ENCODE peak calls at places on chromosomes 2 and 18, in eight cellular contexts. One of them, this sample, is unnamed.

GRCh38 chr2:237704476-237705224 is 77.3 kb downstream of the LRRFIP1 start:
- DNase-seq in cardiac fibroblast: peak; percentile 64
- DNase-seq in HFFc6: peak; percentile 38
- DNase-seq in GM12864: no peak
- DNase-seq in foreskin keratinocyte: peak; percentile 57
- DNase-seq in BJ: no peak
- DNase-seq in Calu3: no peak
- DNase-seq in mucosa of descending colon: no peak
- DNase-seq in this sample: no peak

GRCh38 chr2:129623783-129624182 is 355.7 kb upstream of the RAB6C start:
- DNase-seq in HFFc6: no peak
- DNase-seq in BJ: no peak
- DNase-seq in cardiac fibroblast: no peak
- DNase-seq in GM12864: no peak
- DNase-seq in Calu3: no peak
- DNase-seq in mucosa of descending colon: no peak
- DNase-seq in foreskin keratinocyte: no peak
- DNase-seq in this sample: no peak

GRCh38 chr2:190270298-190270697 is 49.3 kb downstream of the HIBCH start:
- DNase-seq in foreskin keratinocyte: no peak
- DNase-seq in HFFc6: peak; percentile 19
- DNase-seq in Calu3: no peak
- DNase-seq in cardiac fibroblast: no peak
- DNase-seq in mucosa of descending colon: no peak
- DNase-seq in BJ: no peak
- DNase-seq in GM12864: no peak
- DNase-seq in this sample: no peak

GRCh38 chr18:34787931-34788532 is 77.9 kb downstream of the DTNA start:
- DNase-seq in foreskin keratinocyte: peak; percentile 36
- DNase-seq in Calu3: peak; percentile 32
- DNase-seq in mucosa of descending colon: no peak
- DNase-seq in GM12864: peak; percentile 45
- DNase-seq in HFFc6: peak; percentile 42
- DNase-seq in BJ: no peak
- DNase-seq in cardiac fibroblast: peak; percentile 75
- DNase-seq in this sample: peak; percentile 40

GRCh38 chr2:101474752-101475384 is at the start of gene RFX8:
- DNase-seq in Calu3: no peak
- DNase-seq in cardiac fibroblast: peak; percentile 87
- DNase-seq in GM12864: no peak
- DNase-seq in foreskin keratinocyte: no peak
- DNase-seq in BJ: peak; percentile 88
- DNase-seq in mucosa of descending colon: no peak
- DNase-seq in HFFc6: peak; percentile 94
- DNase-seq in this sample: no peak

GRCh38 chr18:48334845-48335244 is 74.3 kb downstream of the ZBTB7C start:
- DNase-seq in cardiac fibroblast: no peak
- DNase-seq in mucosa of descending colon: no peak
- DNase-seq in Calu3: no peak
- DNase-seq in HFFc6: no peak
- DNase-seq in foreskin keratinocyte: no peak
- DNase-seq in GM12864: no peak
- DNase-seq in BJ: no peak
- DNase-seq in this sample: no peak

GRCh38 chr2:182854405-182855105 is 11.9 kb downstream of the FRZB start:
- DNase-seq in Calu3: no peak
- DNase-seq in cardiac fibroblast: peak; percentile 10
- DNase-seq in HFFc6: no peak
- DNase-seq in BJ: no peak
- DNase-seq in GM12864: no peak
- DNase-seq in mucosa of descending colon: no peak
- DNase-seq in foreskin keratinocyte: no peak
- DNase-seq in this sample: no peak

GRCh38 chr18:76448262-76449109 is 46.6 kb downstream of the ZNF516 start:
- DNase-seq in HFFc6: no peak
- DNase-seq in cardiac fibroblast: no peak
- DNase-seq in foreskin keratinocyte: no peak
- DNase-seq in GM12864: no peak
- DNase-seq in Calu3: no peak
- DNase-seq in BJ: no peak
- DNase-seq in mucosa of descending colon: no peak
- DNase-seq in this sample: peak; percentile 21

GRCh38 chr2:111116843-111117665 is 3.7 kb upstream of the BCL2L11 start:
- DNase-seq in BJ: no peak
- DNase-seq in mucosa of descending colon: peak; percentile 88
- DNase-seq in HFFc6: peak; percentile 43
- DNase-seq in foreskin keratinocyte: peak; percentile 66
- DNase-seq in cardiac fibroblast: peak; percentile 82
- DNase-seq in GM12864: no peak
- DNase-seq in Calu3: peak; percentile 83
- DNase-seq in this sample: peak; percentile 42

GRCh38 chr2:239291505-239292350 is 109.1 kb downstream of the HDAC4 start:
- DNase-seq in cardiac fibroblast: no peak
- DNase-seq in BJ: no peak
- DNase-seq in Calu3: no peak
- DNase-seq in foreskin keratinocyte: no peak
- DNase-seq in HFFc6: no peak
- DNase-seq in GM12864: no peak
- DNase-seq in mucosa of descending colon: no peak
- DNase-seq in this sample: no peak

GRCh38 chr18:47986724-47987455 is 56.4 kb upstream of the SMAD2 start:
- DNase-seq in BJ: no peak
- DNase-seq in cardiac fibroblast: no peak
- DNase-seq in Calu3: no peak
- DNase-seq in GM12864: no peak
- DNase-seq in foreskin keratinocyte: peak; percentile 13
- DNase-seq in HFFc6: no peak
- DNase-seq in mucosa of descending colon: no peak
- DNase-seq in this sample: no peak

GRCh38 chr2:203625712-203626111 is 80.7 kb upstream of the CD28 start:
- DNase-seq in foreskin keratinocyte: no peak
- DNase-seq in mucosa of descending colon: no peak
- DNase-seq in BJ: no peak
- DNase-seq in Calu3: no peak
- DNase-seq in GM12864: no peak
- DNase-seq in HFFc6: no peak
- DNase-seq in cardiac fibroblast: no peak
- DNase-seq in this sample: no peak

GRCh38 chr2:233831011-233831721 is 23.2 kb downstream of the HJURP start:
- DNase-seq in cardiac fibroblast: no peak
- DNase-seq in GM12864: no peak
- DNase-seq in foreskin keratinocyte: no peak
- DNase-seq in BJ: no peak
- DNase-seq in Calu3: no peak
- DNase-seq in HFFc6: no peak
- DNase-seq in mucosa of descending colon: no peak
- DNase-seq in this sample: no peak

GRCh38 chr2:31081497-31081896 is 56.7 kb downstream of the GALNT14 start:
- DNase-seq in BJ: no peak
- DNase-seq in Calu3: no peak
- DNase-seq in GM12864: no peak
- DNase-seq in cardiac fibroblast: no peak
- DNase-seq in mucosa of descending colon: no peak
- DNase-seq in foreskin keratinocyte: no peak
- DNase-seq in HFFc6: no peak
- DNase-seq in this sample: no peak

GRCh38 chr2:31082002-31082401 is 56.2 kb downstream of the GALNT14 start:
- DNase-seq in BJ: no peak
- DNase-seq in GM12864: no peak
- DNase-seq in Calu3: no peak
- DNase-seq in cardiac fibroblast: no peak
- DNase-seq in mucosa of descending colon: no peak
- DNase-seq in HFFc6: no peak
- DNase-seq in foreskin keratinocyte: no peak
- DNase-seq in this sample: no peak

GRCh38 chr2:31078579-31079105 is 59.6 kb downstream of the GALNT14 start:
- DNase-seq in GM12864: no peak
- DNase-seq in HFFc6: no peak
- DNase-seq in cardiac fibroblast: no peak
- DNase-seq in Calu3: no peak
- DNase-seq in mucosa of descending colon: no peak
- DNase-seq in BJ: no peak
- DNase-seq in foreskin keratinocyte: no peak
- DNase-seq in this sample: no peak

GRCh38 chr2:31080361-31080760 is 57.9 kb downstream of the GALNT14 start:
- DNase-seq in cardiac fibroblast: no peak
- DNase-seq in GM12864: no peak
- DNase-seq in HFFc6: no peak
- DNase-seq in mucosa of descending colon: no peak
- DNase-seq in foreskin keratinocyte: no peak
- DNase-seq in Calu3: no peak
- DNase-seq in BJ: no peak
- DNase-seq in this sample: no peak

GRCh38 chr2:31079665-31080064 is 58.6 kb downstream of the GALNT14 start:
- DNase-seq in foreskin keratinocyte: no peak
- DNase-seq in Calu3: no peak
- DNase-seq in cardiac fibroblast: no peak
- DNase-seq in BJ: no peak
- DNase-seq in HFFc6: no peak
- DNase-seq in mucosa of descending colon: no peak
- DNase-seq in GM12864: no peak
- DNase-seq in this sample: no peak
- TF ChIP-seq CTCF in foreskin keratinocyte: no peak
- TF ChIP-seq CTCF in Calu3: no peak
- TF ChIP-seq CTCF in cardiac fibroblast: no peak
- TF ChIP-seq CTCF in BJ: no peak
- TF ChIP-seq CTCF in HFFc6: peak; percentile 23
- TF ChIP-seq CTCF in mucosa of descending colon: no peak
- TF ChIP-seq CTCF in GM12864: no peak
- TF ChIP-seq CTCF in this sample: no peak

DNA sequence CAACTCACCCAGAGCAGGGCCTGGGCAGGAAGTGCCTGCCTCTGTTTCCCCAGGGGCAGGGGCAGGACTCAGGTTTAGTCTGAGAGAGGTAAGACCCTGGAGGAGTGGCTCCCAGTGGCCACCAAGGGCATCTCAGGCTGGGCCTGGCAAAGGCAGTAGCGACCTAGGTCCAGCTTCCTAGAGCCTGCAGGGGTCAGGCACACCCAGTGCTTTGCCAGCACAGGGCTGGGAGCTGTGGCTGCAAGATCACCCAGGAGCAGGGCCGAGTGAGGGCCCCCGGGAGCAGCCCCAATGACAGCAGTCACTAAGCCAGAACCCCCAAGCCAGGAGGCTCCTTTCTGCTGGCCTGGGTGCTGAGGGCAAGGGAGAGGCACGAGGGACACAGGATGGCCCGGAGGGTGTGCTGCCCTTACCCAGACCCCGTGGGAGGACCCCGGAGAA is 8.8 kb upstream of the DUSP2 start:
- DNase-seq in HFFc6: no peak
- DNase-seq in Calu3: no peak
- DNase-seq in foreskin keratinocyte: no peak
- DNase-seq in GM12864: no peak
- DNase-seq in cardiac fibroblast: no peak
- DNase-seq in BJ: no peak
- DNase-seq in mucosa of descending colon: peak; percentile 43
- DNase-seq in this sample: no peak
- TF ChIP-seq CTCF in HFFc6: peak; percentile 31
- TF ChIP-seq CTCF in Calu3: no peak
- TF ChIP-seq CTCF in foreskin keratinocyte: no peak
- TF ChIP-seq CTCF in GM12864: no peak
- TF ChIP-seq CTCF in cardiac fibroblast: no peak
- TF ChIP-seq CTCF in BJ: no peak
- TF ChIP-seq CTCF in mucosa of descending colon: no peak
- TF ChIP-seq CTCF in this sample: no peak

GRCh38 chr2:154449951-154450658 is 248.4 kb upstream of the KCNJ3 start:
- DNase-seq in BJ: no peak
- DNase-seq in Calu3: no peak
- DNase-seq in GM12864: no peak
- DNase-seq in cardiac fibroblast: no peak
- DNase-seq in HFFc6: no peak
- DNase-seq in foreskin keratinocyte: no peak
- DNase-seq in mucosa of descending colon: no peak
- DNase-seq in this sample: no peak

GRCh38 chr2:154455871-154456270 is 242.6 kb upstream of the KCNJ3 start:
- DNase-seq in GM12864: no peak
- DNase-seq in mucosa of descending colon: no peak
- DNase-seq in cardiac fibroblast: peak; percentile 16
- DNase-seq in Calu3: no peak
- DNase-seq in HFFc6: no peak
- DNase-seq in foreskin keratinocyte: no peak
- DNase-seq in BJ: no peak
- DNase-seq in this sample: no peak

GRCh38 chr2:154452471-154452870 is 246.0 kb upstream of the KCNJ3 start:
- DNase-seq in mucosa of descending colon: no peak
- DNase-seq in BJ: no peak
- DNase-seq in HFFc6: no peak
- DNase-seq in foreskin keratinocyte: no peak
- DNase-seq in GM12864: no peak
- DNase-seq in cardiac fibroblast: no peak
- DNase-seq in Calu3: no peak
- DNase-seq in this sample: no peak

GRCh38 chr2:154455201-154455600 is 243.3 kb upstream of the KCNJ3 start:
- DNase-seq in foreskin keratinocyte: no peak
- DNase-seq in HFFc6: no peak
- DNase-seq in Calu3: no peak
- DNase-seq in GM12864: no peak
- DNase-seq in BJ: no peak
- DNase-seq in cardiac fibroblast: peak; percentile 8
- DNase-seq in mucosa of descending colon: no peak
- DNase-seq in this sample: no peak

GRCh38 chr2:154452906-154453493 is 245.5 kb upstream of the KCNJ3 start:
- DNase-seq in GM12864: no peak
- DNase-seq in HFFc6: no peak
- DNase-seq in foreskin keratinocyte: peak; percentile 2
- DNase-seq in BJ: no peak
- DNase-seq in Calu3: no peak
- DNase-seq in cardiac fibroblast: peak; percentile 26
- DNase-seq in mucosa of descending colon: no peak
- DNase-seq in this sample: no peak
- TF ChIP-seq CTCF in GM12864: peak; percentile 38
- TF ChIP-seq CTCF in HFFc6: peak; percentile 63
- TF ChIP-seq CTCF in foreskin keratinocyte: peak; percentile 48
- TF ChIP-seq CTCF in BJ: no peak
- TF ChIP-seq CTCF in Calu3: peak; percentile 32
- TF ChIP-seq CTCF in cardiac fibroblast: peak; percentile 39
- TF ChIP-seq CTCF in mucosa of descending colon: no peak
- TF ChIP-seq CTCF in this sample: peak; percentile 19

GRCh38 chr2:26464390-26465265 is 13.3 kb downstream of the OTOF start:
- DNase-seq in foreskin keratinocyte: no peak
- DNase-seq in mucosa of descending colon: no peak
- DNase-seq in BJ: no peak
- DNase-seq in Calu3: no peak
- DNase-seq in HFFc6: no peak
- DNase-seq in cardiac fibroblast: no peak
- DNase-seq in GM12864: no peak
- DNase-seq in this sample: no peak

GRCh38 chr2:26461601-26462023 is 16.3 kb downstream of the OTOF start:
- DNase-seq in GM12864: no peak
- DNase-seq in foreskin keratinocyte: no peak
- DNase-seq in cardiac fibroblast: no peak
- DNase-seq in HFFc6: no peak
- DNase-seq in mucosa of descending colon: no peak
- DNase-seq in BJ: no peak
- DNase-seq in Calu3: no peak
- DNase-seq in this sample: no peak

GRCh38 chr2:26463252-26464207 is 14.4 kb downstream of the OTOF start:
- DNase-seq in mucosa of descending colon: no peak
- DNase-seq in foreskin keratinocyte: no peak
- DNase-seq in HFFc6: no peak
- DNase-seq in BJ: no peak
- DNase-seq in GM12864: no peak
- DNase-seq in cardiac fibroblast: no peak
- DNase-seq in Calu3: no peak
- DNase-seq in this sample: no peak

GRCh38 chr2:26462100-26462499 is 15.8 kb downstream of the OTOF start:
- DNase-seq in foreskin keratinocyte: no peak
- DNase-seq in mucosa of descending colon: no peak
- DNase-seq in GM12864: no peak
- DNase-seq in Calu3: no peak
- DNase-seq in cardiac fibroblast: no peak
- DNase-seq in HFFc6: no peak
- DNase-seq in BJ: no peak
- DNase-seq in this sample: no peak

GRCh38 chr2:26462511-26463251 is 15.2 kb downstream of the OTOF start:
- DNase-seq in cardiac fibroblast: peak; percentile 56
- DNase-seq in Calu3: peak; percentile 83
- DNase-seq in BJ: no peak
- DNase-seq in mucosa of descending colon: no peak
- DNase-seq in HFFc6: peak; percentile 66
- DNase-seq in GM12864: no peak
- DNase-seq in foreskin keratinocyte: peak; percentile 47
- DNase-seq in this sample: no peak
- TF ChIP-seq CTCF in cardiac fibroblast: peak; percentile 79
- TF ChIP-seq CTCF in Calu3: peak; percentile 62
- TF ChIP-seq CTCF in BJ: peak; percentile 70
- TF ChIP-seq CTCF in mucosa of descending colon: no peak
- TF ChIP-seq CTCF in HFFc6: peak; percentile 78
- TF ChIP-seq CTCF in GM12864: peak; percentile 57
- TF ChIP-seq CTCF in foreskin keratinocyte: peak; percentile 74
- TF ChIP-seq CTCF in this sample: peak; percentile 28